ENCODE peak calls at places on chromosome 2, in four cellular contexts. K is CD4-positive, alpha-beta T cell; U is effector memory CD8-positive, alpha-beta T cell; T is iris pigment epithelial cell. I is an unnamed sample.

GRCh38 chr2:85744771-85745601 is 8.8 kb upstream of the ATOH8 start:
- DNase-seq in K (no peak), U (no peak), T (peak; percentile 57), I (peak; percentile 75)

GRCh38 chr2:127191331-127192219 is 28.5 kb downstream of the CYP27C1 start:
- DNase-seq in K (no peak), U (no peak), T (no peak), I (no peak)

GRCh38 chr2:26241928-26242436 is 2.5 kb downstream of the HADHA start:
- DNase-seq in K (no peak), U (no peak), T (no peak), I (no peak)

GRCh38 chr2:74648009-74648443 is at the start of gene M1AP:
- DNase-seq in K (no peak), U (no peak), T (no peak), I (no peak)

GRCh38 chr2:214096200-214096599 is 314.7 kb upstream of the VWC2L start:
- DNase-seq in K (no peak), U (no peak), T (no peak), I (no peak)

GRCh38 chr2:112481528-112482228 is at the start of gene TTL:
- DNase-seq in K (peak; percentile 72), U (peak; percentile 66), T (peak; percentile 67), I (peak; percentile 73)

GRCh38 chr2:137964066-137964858 is at the start of gene HNMT:
- DNase-seq in K (no peak), U (no peak), T (peak; percentile 90), I (peak; percentile 73)

GRCh38 chr2:65357095-65357958 is 75.1 kb downstream of the SPRED2 start:
- DNase-seq in K (no peak), U (no peak), T (no peak), I (no peak)

GRCh38 chr2:6072757-6073156 is 380.6 kb downstream of the SOX11 start:
- DNase-seq in K (no peak), U (no peak), T (no peak), I (no peak)

GRCh38 chr2:26711457-26712155 is 19.1 kb downstream of the KCNK3 start:
- DNase-seq in K (no peak), U (no peak), T (no peak), I (no peak)

GRCh38 chr2:115160523-115161521 is 718.4 kb downstream of the DPP10 start:
- DNase-seq in K (no peak), U (no peak), T (no peak), I (peak; percentile 34)

GRCh38 chr2:79980816-79981215 is 323.7 kb downstream of the LRRTM1 start:
- DNase-seq in K (no peak), U (no peak), T (no peak), I (peak; percentile 59)